ENCODE peak calls at places on chromosomes 1 and 21, in four cellular contexts. K is vagina, V is coronary artery, C is NB4. P is an unnamed sample.
A peak's percentile ranks its signal among the peaks of the same experiment; 100 is the strongest.

GRCh38 chr1:246782120-246782900 is 58.1 kb downstream of the SCCPDH start:
- DNase-seq in C (peak; percentile 99), V (no peak), K (no peak), P (peak; percentile 73)

GRCh38 chr1:89259283-89259971 is 13.2 kb downstream of the GBP5 start:
- DNase-seq in C (peak; percentile 73), K (no peak), V (no peak), P (no peak)

GRCh38 chr1:236206548-236206947 is 64.2 kb downstream of the GPR137B start:
- DNase-seq in K (no peak), C (peak; percentile 3), V (no peak), P (no peak)

GRCh38 chr1:68600049-68600661 is 103.3 kb upstream of the DEPDC1 start:
- DNase-seq in C (peak; percentile 21), K (no peak), V (no peak), P (no peak)

GRCh38 chr1:56525463-56526155 is 53.8 kb downstream of the PLPP3 start:
- DNase-seq in V (no peak), K (no peak), C (peak; percentile 86), P (no peak)

GRCh38 chr1:162168261-162168660 is 98.8 kb downstream of the NOS1AP start:
- DNase-seq in C (no peak), K (no peak), V (no peak), P (no peak)

GRCh38 chr1:43666608-43667007 is 16.7 kb downstream of the KDM4A start:
- DNase-seq in C (no peak), V (no peak), K (no peak), P (no peak)

GRCh38 chr1:157485793-157486192 is 66.5 kb downstream of the FCRL5 start:
- DNase-seq in V (no peak), K (no peak), C (no peak), P (no peak)

GRCh38 chr1:117928881-117929339 is 511 bp downstream of the GDAP2 start:
- DNase-seq in V (peak; percentile 79), C (peak; percentile 81), K (no peak), P (peak; percentile 83)

GRCh38 chr1:241972703-241973375 is 15.3 kb downstream of the BECN2 start:
- DNase-seq in V (no peak), C (peak; percentile 19), K (no peak), P (no peak)

GRCh38 chr1:206082831-206083695 is 30.1 kb downstream of the RHEX start:
- DNase-seq in C (peak; percentile 87), V (no peak), K (no peak), P (no peak)

GRCh38 chr21:44875341-44875740 is 1.9 kb upstream of the PTTG1IP start:
- DNase-seq in C (peak; percentile 74), V (no peak), K (no peak), P (no peak)

GRCh38 chr1:20112279-20113000 is 6.9 kb downstream of the PLA2G2D start:
- DNase-seq in C (no peak), K (no peak), V (no peak), P (no peak)

GRCh38 chr1:156262461-156263287 is 14.8 kb upstream of the PAQR6 start:
- DNase-seq in K (no peak), C (no peak), V (no peak), P (no peak)

GRCh38 chr1:95716550-95716949 is 482.5 kb downstream of the RWDD3 start:
- DNase-seq in V (no peak), K (no peak), C (no peak), P (no peak)

GRCh38 chr21:26116456-26117011 is 54.0 kb downstream of the APP start:
- DNase-seq in C (no peak), K (no peak), V (no peak), P (no peak)

GRCh38 chr1:147247656-147248238 is 5.3 kb downstream of the CHD1L start:
- DNase-seq in C (no peak), K (no peak), V (no peak), P (no peak)

GRCh38 chr1:71557138-71557537 is 476.3 kb upstream of the ZRANB2 start:
- DNase-seq in K (no peak), V (no peak), C (no peak), P (no peak)

GRCh38 chr1:85200870-85201339 is at the start of gene SYDE2:
- DNase-seq in V (peak; percentile 85), C (peak; percentile 85), K (no peak), P (peak; percentile 87)

GRCh38 chr1:93042134-93042821 is 36.8 kb upstream of the MTF2 start:
- DNase-seq in V (no peak), K (no peak), C (no peak), P (no peak)

GRCh38 chr1:47219590-47220220 is 12.3 kb downstream of the TAL1 start:
- DNase-seq in K (no peak), C (no peak), V (no peak), P (no peak)

GRCh38 chr1:91844862-91845528 is 41.0 kb downstream of the TGFBR3 start:
- DNase-seq in V (peak; percentile 85), K (no peak), C (no peak), P (no peak)

GRCh38 chr1:25080294-25081209 is 150.5 kb upstream of the RUNX3 start:
- DNase-seq in K (no peak), V (no peak), C (peak; percentile 83), P (no peak)

GRCh38 chr1:180907313-180908055 is 5.2 kb upstream of the KIAA1614 start:
- DNase-seq in V (no peak), C (no peak), K (no peak), P (peak; percentile 60)

GRCh38 chr1:39653546-39654031 is 14.1 kb upstream of the HEYL start:
- DNase-seq in V (peak; percentile 88), K (no peak), C (peak; percentile 75), P (peak; percentile 90)

GRCh38 chr1:66705100-66705499 is 47.2 kb upstream of the DYNLT5 start:
- DNase-seq in V (no peak), K (no peak), C (no peak), P (no peak)

GRCh38 chr1:24416666-24417391 is 1.2 kb downstream of the NIPAL3 start:
- DNase-seq in V (no peak), K (no peak), C (peak; percentile 42), P (no peak)

GRCh38 chr1:2176615-2177014 is 18.0 kb downstream of the FAAP20 start:
- DNase-seq in C (no peak), K (no peak), V (no peak), P (no peak)

GRCh38 chr1:116666747-116667576 is 571 bp downstream of the IGSF3 start:
- DNase-seq in K (no peak), C (no peak), V (no peak), P (no peak)

GRCh38 chr1:167934407-167935251 is 1.9 kb upstream of the DCAF6 start:
- DNase-seq in V (no peak), K (no peak), C (peak; percentile 46), P (no peak)

GRCh38 chr1:209417761-209418160 is 165.8 kb upstream of the CAMK1G start:
- DNase-seq in K (no peak), V (peak; percentile 2), C (no peak), P (no peak)

GRCh38 chr21:31358148-31358547 is 14.1 kb upstream of the TIAM1 start:
- DNase-seq in K (no peak), V (no peak), C (no peak), P (no peak)

GRCh38 chr1:242055921-242056320 is 57.0 kb upstream of the MAP1LC3C start:
- DNase-seq in K (no peak), C (no peak), V (no peak), P (no peak)

GRCh38 chr1:37661401-37661800 is 26.7 kb upstream of the RSPO1 start:
- DNase-seq in K (no peak), V (no peak), C (no peak), P (no peak)

GRCh38 chr1:207853372-207853757 is 57.6 kb downstream of the CD34 start:
- DNase-seq in K (no peak), V (peak; percentile 22), C (no peak), P (no peak)
- TF ChIP-seq CTCF in K (no peak), V (no peak), C (no peak), P (no peak)

GRCh38 chr1:53257454-53258081 is 19.2 kb upstream of the MAGOH start:
- DNase-seq in K (no peak), C (no peak), V (no peak), P (no peak)

GRCh38 chr1:53256744-53257453 is 18.6 kb upstream of the MAGOH start:
- DNase-seq in C (no peak), V (no peak), K (no peak), P (no peak)

GRCh38 chr1:53254011-53254640 is 15.8 kb upstream of the MAGOH start:
- DNase-seq in V (no peak), K (no peak), C (no peak), P (no peak)

GRCh38 chr1:53258216-53258615 is 19.9 kb upstream of the MAGOH start:
- DNase-seq in C (no peak), K (no peak), V (no peak), P (no peak)

DNA sequence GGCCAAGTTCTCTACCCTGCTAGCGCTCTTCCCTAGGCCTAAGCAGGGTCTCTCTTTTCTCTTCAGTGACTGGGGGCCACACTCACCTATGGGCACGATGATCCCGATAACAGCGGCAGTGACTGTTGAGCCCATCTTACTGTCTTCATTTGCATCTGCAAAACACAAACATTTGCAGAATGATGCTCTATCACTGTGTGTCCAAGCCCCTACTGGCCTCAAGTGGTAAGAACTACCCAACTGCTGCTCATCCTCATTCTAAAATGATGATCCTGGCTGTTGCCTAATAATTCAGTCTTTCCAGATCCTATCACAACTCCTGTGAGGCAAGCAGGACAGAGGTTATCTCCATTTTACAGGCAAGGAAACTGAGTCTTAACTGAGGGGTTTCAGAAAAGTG is 16.7 kb upstream of the MAGOH start:
- DNase-seq in V (no peak), C (no peak), K (no peak), P (no peak)
- TF ChIP-seq CTCF in V (no peak), C (no peak), K (no peak), P (no peak)

GRCh38 chr1:81559662-81560350 is 240.9 kb upstream of the ADGRL2 start:
- DNase-seq in V (no peak), C (no peak), K (no peak), P (no peak)
- TF ChIP-seq CTCF in V (no peak), C (no peak), K (no peak), P (peak; percentile 23)

GRCh38 chr21:42652527-42653491 is 612 bp upstream of the PDE9A start:
- DNase-seq in V (no peak), K (no peak), C (no peak), P (peak; percentile 93)

GRCh38 chr21:42653492-42654061 is at the start of gene PDE9A:
- DNase-seq in K (no peak), C (peak; percentile 64), V (no peak), P (no peak)

GRCh38 chr21:42654913-42655796 is 1.7 kb downstream of the PDE9A start:
- DNase-seq in V (no peak), C (no peak), K (no peak), P (no peak)

GRCh38 chr21:42655797-42656770 is 2.7 kb downstream of the PDE9A start:
- DNase-seq in C (no peak), K (no peak), V (no peak), P (no peak)

DNA sequence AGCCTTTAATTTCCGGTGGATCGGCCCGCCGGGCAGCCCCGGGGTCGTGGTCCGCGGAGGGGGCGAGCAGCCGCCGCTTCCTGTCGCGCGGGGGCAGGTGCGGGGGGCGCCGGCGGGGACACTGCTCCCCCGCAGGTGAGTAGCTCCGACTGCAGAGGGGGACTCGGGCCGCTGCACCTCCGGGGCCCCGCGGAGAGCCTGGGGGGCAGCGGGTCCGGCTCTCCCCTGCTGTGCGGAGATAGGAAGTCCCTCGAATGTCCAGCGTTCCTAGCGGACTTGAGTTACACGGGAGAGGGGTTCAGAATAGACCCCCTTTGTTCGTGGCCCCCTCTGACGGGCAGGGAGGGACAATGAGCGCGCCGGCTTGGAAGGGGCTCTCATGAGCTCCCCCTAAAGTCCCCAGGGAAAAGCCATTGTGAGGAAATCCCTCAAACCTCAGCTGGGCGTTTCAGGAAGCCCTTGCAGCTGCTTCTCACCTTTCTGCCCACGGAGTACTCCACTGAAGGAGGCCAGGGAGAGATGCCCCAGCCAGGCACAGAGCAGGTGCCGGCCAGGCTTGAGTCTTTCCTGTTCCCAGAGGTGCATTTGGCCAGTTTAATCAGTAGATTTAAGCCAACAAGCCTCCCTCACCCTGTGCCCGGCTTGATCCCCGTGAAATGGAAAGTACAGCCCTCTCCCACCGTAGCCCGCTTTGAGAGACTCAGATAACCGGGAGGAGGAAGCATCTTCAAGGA is 925 bp downstream of the PDE9A start:
- DNase-seq in C (peak; percentile 78), K (no peak), V (no peak), P (no peak)
- TF ChIP-seq CTCF in C (no peak), K (no peak), V (no peak), P (no peak)

P was measured in osteocyte.